ENCODE peak calls at places on chromosome 20, in four cellular contexts. D, M, I and L are unnamed samples.

GRCh38 chr20:9928955-9929354 is 90.1 kb upstream of the PAK5 start:
- DNase-seq in D (no peak), M (no peak), I (no peak), L (no peak)

GRCh38 chr20:56860413-56860812 is 231.3 kb downstream of the TFAP2C start:
- DNase-seq in D (no peak), M (no peak), I (no peak), L (no peak)

GRCh38 chr20:2408111-2408510 is 27.4 kb downstream of the TGM6 start:
- DNase-seq in D (no peak), M (no peak), I (no peak), L (no peak)

GRCh38 chr20:19820520-19821211 is 62.6 kb downstream of the RIN2 start:
- DNase-seq in D (no peak), M (no peak), I (no peak), L (no peak)

GRCh38 chr20:32960222-32960518 is 44.1 kb downstream of the SUN5 start:
- DNase-seq in D (no peak), M (no peak), I (no peak), L (no peak)

GRCh38 chr20:61055642-61056041 is 196.4 kb upstream of the CDH4 start:
- DNase-seq in D (no peak), M (no peak), I (no peak), L (no peak)

GRCh38 chr20:13840093-13840465 is 55.3 kb downstream of the NDUFAF5 start:
- DNase-seq in D (no peak), M (no peak), I (no peak), L (no peak)

GRCh38 chr20:58483051-58483450 is 32.1 kb downstream of the APCDD1L start:
- DNase-seq in D (no peak), M (no peak), I (no peak), L (no peak)

GRCh38 chr20:33568378-33569289 is 78.7 kb downstream of the CBFA2T2 start:
- DNase-seq in D (no peak), M (peak), I (peak), L (no peak)

GRCh38 chr20:53810661-53811355 is 217.2 kb upstream of the ZNF217 start:
- DNase-seq in D (no peak), M (no peak), I (no peak), L (no peak)